ENCODE peak calls at places on chromosomes 11 and 22, in ten cellular contexts. V is heart left ventricle, B is IMR-90, W is GM23338, X is thoracic aorta, C is HCT116, L is brain microvascular endothelial cell, H is pancreas, F is endothelial cell of umbilical vein, G is ovary. T is an unnamed sample.

GRCh38 chr11:31804439-31805036 is 6.6 kb downstream of the PAX6 start:
- DNase-seq in V (no peak), B (no peak), W (peak), X (no peak), C (no peak), L (no peak), H (peak), F (no peak), G (no peak), T (no peak)

GRCh38 chr11:88414385-88414861 is 76.9 kb upstream of the CTSC start:
- DNase-seq in V (no peak), B (peak), W (no peak), X (no peak), C (no peak), L (peak), H (no peak), F (peak), G (no peak), T (no peak)

GRCh38 chr22:19448076-19448607 is 631 bp upstream of the C22orf39 start:
- DNase-seq in V (no peak), B (peak), W (peak), X (no peak), C (no peak), L (peak), H (no peak), F (no peak), G (no peak), T (no peak)

GRCh38 chr11:71284525-71285092 is 32.2 kb upstream of the SHANK2 start:
- DNase-seq in V (no peak), B (no peak), W (no peak), X (no peak), C (no peak), L (no peak), H (no peak), F (no peak), G (no peak), T (no peak)

GRCh38 chr11:70456921-70457532 is 58.7 kb downstream of the CTTN start:
- DNase-seq in V (no peak), B (peak), W (no peak), X (no peak), C (no peak), L (peak), H (no peak), F (peak), G (no peak), T (no peak)

GRCh38 chr11:12161137-12161536 is 50.7 kb downstream of the MICAL2 start:
- DNase-seq in V (no peak), B (no peak), W (no peak), X (no peak), C (no peak), L (no peak), H (no peak), F (no peak), G (no peak), T (no peak)

GRCh38 chr11:17807034-17807433 is 72.5 kb downstream of the KCNC1 start:
- DNase-seq in V (no peak), B (no peak), W (no peak), X (no peak), C (no peak), L (no peak), H (no peak), F (no peak), G (no peak), T (no peak)

GRCh38 chr22:20615021-20615420 is 107.6 kb downstream of the MED15 start:
- DNase-seq in V (no peak), B (no peak), W (no peak), X (no peak), C (no peak), L (no peak), H (no peak), F (no peak), G (no peak), T (no peak)

GRCh38 chr22:19868333-19868732 is 13.7 kb upstream of the GNB1L start:
- DNase-seq in V (no peak), B (no peak), W (no peak), X (no peak), C (no peak), L (no peak), H (no peak), F (no peak), G (no peak), T (no peak)

GRCh38 chr11:128039140-128040021 is 548.0 kb downstream of the ETS1 start:
- DNase-seq in V (peak), B (peak), W (no peak), X (no peak), C (no peak), L (peak), H (no peak), F (peak), G (no peak), T (no peak)

GRCh38 chr11:27233654-27234042 is 129.4 kb downstream of the CCDC34 start:
- DNase-seq in V (no peak), B (no peak), W (no peak), X (no peak), C (no peak), L (no peak), H (no peak), F (no peak), G (no peak), T (no peak)

GRCh38 chr11:85977751-85978160 is 91.1 kb downstream of the PICALM start:
- DNase-seq in V (no peak), B (no peak), W (no peak), X (no peak), C (no peak), L (no peak), H (no peak), F (no peak), G (no peak), T (no peak)

GRCh38 chr11:32341676-32342613 is 93.4 kb downstream of the WT1 start:
- DNase-seq in V (no peak), B (no peak), W (no peak), X (no peak), C (no peak), L (no peak), H (no peak), F (no peak), G (no peak), T (no peak)

GRCh38 chr11:1202776-1203504 is 19.9 kb upstream of the MUC5B start:
- DNase-seq in V (peak), B (peak), W (peak), X (no peak), C (peak), L (peak), H (peak), F (peak), G (peak), T (peak)

GRCh38 chr22:41976961-41977566 is 7.8 kb downstream of the SEPTIN3 start:
- DNase-seq in V (no peak), B (no peak), W (peak), X (no peak), C (no peak), L (no peak), H (no peak), F (no peak), G (no peak), T (no peak)

GRCh38 chr11:32940865-32941264 is 48.3 kb downstream of the QSER1 start:
- DNase-seq in V (no peak), B (no peak), W (no peak), X (no peak), C (no peak), L (no peak), H (no peak), F (no peak), G (no peak), T (no peak)

GRCh38 chr11:100709233-100709999 is 22.3 kb downstream of the ARHGAP42 start:
- DNase-seq in V (no peak), B (peak), W (no peak), X (no peak), C (peak), L (peak), H (no peak), F (no peak), G (no peak), T (no peak)

GRCh38 chr11:31656051-31656450 is 146.5 kb downstream of the ELP4 start:
- DNase-seq in V (no peak), B (peak), W (no peak), X (no peak), C (no peak), L (no peak), H (no peak), F (no peak), G (no peak), T (no peak)

GRCh38 chr11:23903044-23903704 is 593.7 kb upstream of the LUZP2 start:
- DNase-seq in V (no peak), B (peak), W (no peak), X (no peak), C (no peak), L (peak), H (no peak), F (peak), G (no peak), T (no peak)

GRCh38 chr11:47461876-47462275 is 12.9 kb upstream of the RAPSN start:
- DNase-seq in V (no peak), B (no peak), W (no peak), X (no peak), C (no peak), L (no peak), H (no peak), F (no peak), G (no peak), T (no peak)

GRCh38 chr11:96257972-96258951 is 84.7 kb downstream of the MAML2 start:
- DNase-seq in V (no peak), B (peak), W (no peak), X (no peak), C (no peak), L (no peak), H (no peak), F (no peak), G (no peak), T (no peak)

GRCh38 chr22:26846645-26847044 is 189.3 kb downstream of the MIAT start:
- DNase-seq in V (no peak), B (no peak), W (no peak), X (no peak), C (no peak), L (peak), H (no peak), F (no peak), G (no peak), T (no peak)

GRCh38 chr22:38923463-38924196 is 33.8 kb upstream of the APOBEC3A start:
- DNase-seq in V (peak), B (peak), W (peak), X (peak), C (peak), L (peak), H (no peak), F (peak), G (peak), T (peak)

GRCh38 chr11:121575250-121575962 is 122.6 kb upstream of the SORL1-AS1 start:
- DNase-seq in V (peak), B (peak), W (no peak), X (no peak), C (no peak), L (peak), H (no peak), F (no peak), G (peak), T (peak)

GRCh38 chr11:133893381-133893780 is 48.1 kb upstream of the SPATA19 start:
- DNase-seq in V (no peak), B (no peak), W (no peak), X (no peak), C (no peak), L (no peak), H (no peak), F (no peak), G (no peak), T (no peak)

GRCh38 chr22:25062378-25063095 is 110.0 kb downstream of the KIAA1671 start:
- DNase-seq in V (no peak), B (no peak), W (no peak), X (no peak), C (no peak), L (no peak), H (peak), F (peak), G (no peak), T (no peak)

DNA sequence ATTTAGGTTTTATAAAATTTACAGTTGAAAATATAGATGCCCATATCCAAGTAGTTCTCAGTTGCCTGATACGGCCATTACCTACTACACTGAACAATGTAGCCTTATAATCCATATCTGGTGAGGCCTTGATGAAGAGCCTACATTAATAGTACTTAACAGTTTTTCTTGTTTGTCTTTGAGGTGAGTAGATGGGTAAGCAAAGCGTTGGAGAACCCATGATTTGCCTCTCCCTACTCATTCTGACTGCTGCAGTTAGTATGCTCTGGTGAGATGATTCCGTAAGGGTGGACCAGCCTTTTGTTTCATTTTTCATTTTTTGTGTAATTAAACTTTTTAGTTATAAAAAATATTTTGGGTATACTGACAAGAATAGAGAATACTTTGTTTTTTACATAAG is 11.4 kb downstream of the PAAF1 start:
- DNase-seq in V (no peak), B (no peak), W (no peak), X (no peak), C (no peak), L (no peak), H (no peak), F (no peak), G (no peak), T (no peak)
- H3K4me3 ChIP-seq in V (no peak), B (no peak), W (no peak), X (no peak), C (no peak), L (no peak), H (no peak), F (no peak), G (no peak), T (no peak)

DNA sequence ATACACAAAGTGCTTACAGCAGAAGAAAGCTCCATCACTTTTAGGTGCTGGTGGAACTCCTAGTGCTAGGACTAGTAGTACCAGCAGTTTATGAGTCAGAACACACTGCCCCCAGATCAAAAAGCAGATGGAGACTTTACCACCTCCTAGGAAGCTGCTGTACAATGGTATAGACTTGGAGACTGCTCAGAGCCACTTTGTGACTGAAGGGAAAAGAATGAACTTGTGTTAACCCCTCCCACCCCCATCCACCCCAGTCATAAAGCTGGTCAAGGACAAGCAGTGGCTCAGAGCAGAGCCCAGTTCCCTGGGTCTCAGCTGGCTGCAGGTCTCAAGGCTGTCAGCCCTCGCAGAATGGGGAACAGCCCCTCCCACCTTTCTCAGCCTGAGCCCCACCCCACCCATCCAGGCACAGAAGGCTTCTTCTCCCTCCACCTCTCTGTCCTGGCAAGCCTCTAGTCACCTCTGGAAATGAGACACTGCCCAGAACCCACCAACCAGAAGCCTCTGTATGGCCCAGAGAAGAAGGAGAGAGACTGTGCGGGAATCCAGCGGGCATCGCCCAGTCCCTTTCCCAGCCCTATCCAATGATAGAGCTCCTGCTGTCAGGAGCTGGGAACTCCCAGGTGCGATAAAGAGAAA is 23.8 kb downstream of the PACSIN2 start:
- DNase-seq in V (no peak), B (peak), W (no peak), X (no peak), C (no peak), L (peak), H (no peak), F (no peak), G (no peak), T (no peak)
- H3K27ac ChIP-seq in V (no peak), B (peak), W (no peak), X (peak), C (no peak), L (peak), H (peak), F (peak), G (no peak), T (no peak)

DNA sequence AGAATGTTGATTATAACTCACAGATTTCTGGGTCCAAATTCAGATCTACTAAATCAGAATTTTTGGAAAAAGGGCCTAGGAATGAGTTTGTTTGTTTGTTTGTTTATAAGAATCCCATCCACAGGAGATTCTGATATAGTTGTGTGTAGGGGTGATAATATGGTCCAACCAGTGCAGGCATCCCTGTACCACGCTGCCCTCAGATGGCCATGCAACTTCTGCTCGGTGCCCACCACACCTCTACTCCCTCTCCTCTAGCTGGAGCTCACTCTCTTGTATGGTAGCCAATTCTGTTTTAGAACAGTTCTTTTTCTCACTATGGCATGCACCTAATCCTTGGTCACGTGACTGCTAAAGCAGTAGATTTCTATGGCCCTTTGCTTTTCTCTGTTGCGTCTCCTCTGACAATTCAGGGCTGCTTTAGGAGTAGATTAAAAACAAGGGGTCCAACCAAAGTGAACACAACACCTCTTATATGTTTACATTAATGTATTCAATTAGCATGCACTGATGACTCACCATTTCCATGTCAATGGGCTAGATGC is 103.3 kb upstream of the KCNA4 start:
- DNase-seq in V (no peak), B (no peak), W (no peak), X (no peak), C (no peak), L (no peak), H (no peak), F (no peak), G (no peak), T (no peak)
- H3K4me3 ChIP-seq in V (no peak), B (no peak), W (no peak), X (no peak), C (no peak), L (no peak), H (no peak), F (no peak), G (no peak), T (no peak)

DNA sequence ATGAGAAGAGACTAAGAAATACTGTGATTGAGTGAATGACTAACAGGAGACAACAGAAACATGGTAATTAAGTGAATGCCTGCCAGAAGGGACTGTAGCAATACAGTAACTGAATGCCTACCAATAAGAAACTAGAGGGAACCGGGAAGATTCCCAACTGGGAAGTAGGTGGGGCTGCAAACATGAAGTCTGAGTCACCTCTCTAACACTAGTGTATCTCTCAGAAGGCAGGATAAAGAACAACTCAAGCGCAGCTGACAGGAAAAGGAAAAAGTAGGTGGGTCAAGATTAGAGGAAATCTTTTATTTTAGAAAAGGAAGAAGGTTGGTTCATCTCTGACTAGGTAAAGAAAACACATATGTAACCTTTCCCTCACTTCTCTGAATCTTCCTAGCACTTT is 14.0 kb downstream of the C11orf42 start:
- DNase-seq in V (no peak), B (peak), W (no peak), X (no peak), C (no peak), L (peak), H (no peak), F (peak), G (no peak), T (no peak)
- H3K27ac ChIP-seq in V (peak), B (no peak), W (no peak), X (no peak), C (no peak), L (no peak), H (no peak), F (no peak), G (no peak), T (peak)

DNA sequence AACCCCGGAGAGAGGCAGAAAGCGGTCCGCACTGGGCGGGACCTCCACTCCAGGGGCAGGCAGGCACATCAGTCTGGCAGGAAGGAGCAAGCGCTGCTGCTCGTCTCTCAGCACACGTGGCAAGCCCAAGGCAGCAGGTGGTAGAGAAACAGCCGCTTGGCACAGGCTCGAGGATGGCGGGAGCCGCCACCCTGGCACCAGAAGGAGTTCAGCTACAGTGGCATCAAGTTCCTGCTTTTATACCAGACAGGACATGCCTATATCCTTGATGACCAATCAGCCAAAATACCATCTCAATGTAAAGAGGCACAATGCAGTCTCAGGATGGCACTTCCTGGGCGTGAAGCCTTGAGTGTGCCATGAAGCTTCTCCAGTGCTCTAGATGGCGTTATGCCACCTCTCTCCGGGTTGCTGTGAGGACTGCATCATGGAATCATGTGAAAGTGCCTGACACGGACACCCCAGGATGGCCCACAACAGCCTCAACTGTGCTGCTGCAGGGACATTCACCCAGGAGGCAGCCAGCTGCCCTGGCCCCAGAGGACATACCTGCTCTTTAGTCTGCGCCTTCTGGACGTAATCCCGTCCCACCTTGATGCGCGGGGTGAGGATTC is 64.8 kb downstream of the APOL1 start:
- DNase-seq in V (no peak), B (no peak), W (no peak), X (no peak), C (no peak), L (no peak), H (no peak), F (no peak), G (no peak), T (no peak)
- H3K4me3 ChIP-seq in V (no peak), B (no peak), W (no peak), X (no peak), C (no peak), L (no peak), H (no peak), F (no peak), G (no peak), T (no peak)

GRCh38 chr11:75745807-75746206 is 22.8 kb upstream of the DGAT2 start:
- DNase-seq in V (no peak), B (no peak), W (no peak), X (no peak), C (no peak), L (no peak), H (no peak), F (no peak), G (no peak), T (no peak)
- H3K27ac ChIP-seq in V (peak), B (no peak), W (no peak), X (no peak), C (no peak), L (no peak), H (no peak), F (no peak), G (no peak), T (peak)

GRCh38 chr11:29210426-29210825 is 806.4 kb downstream of the KCNA4 start:
- DNase-seq in V (no peak), B (no peak), W (no peak), X (no peak), C (no peak), L (no peak), H (no peak), F (no peak), G (no peak), T (no peak)

GRCh38 chr11:29211205-29211604 is 805.6 kb downstream of the KCNA4 start:
- DNase-seq in V (no peak), B (no peak), W (no peak), X (no peak), C (no peak), L (no peak), H (no peak), F (no peak), G (no peak), T (no peak)

GRCh38 chr11:29208117-29208516 is 808.7 kb downstream of the KCNA4 start:
- DNase-seq in V (no peak), B (peak), W (no peak), X (no peak), C (no peak), L (no peak), H (no peak), F (peak), G (no peak), T (no peak)
- H3K4me3 ChIP-seq in V (no peak), B (no peak), W (no peak), X (no peak), C (no peak), L (no peak), H (no peak), F (no peak), G (no peak), T (no peak)

GRCh38 chr11:43920598-43921419 is 21.6 kb upstream of the C11orf96 start:
- DNase-seq in V (no peak), B (peak), W (no peak), X (peak), C (peak), L (peak), H (no peak), F (peak), G (peak), T (peak)
- H3K27ac ChIP-seq in V (peak), B (peak), W (no peak), X (peak), C (no peak), L (peak), H (peak), F (peak), G (peak), T (peak)